ENCODE peak calls at places on chromosome 2, in ten cellular contexts. D is IMR-90, J is endothelial cell of umbilical vein, U is GM12864, A is cardiac fibroblast, M is body of pancreas, G is A549, W is upper lobe of left lung, X is ovary, Z is Calu3. O is an unnamed sample.

GRCh38 chr2:99101697-99102096 is 39.8 kb upstream of the C2orf15 start:
- DNase-seq in D (peak), J (no peak), U (no peak), A (peak), M (no peak), G (no peak), W (no peak), X (no peak), Z (no peak), O (no peak)

GRCh38 chr2:115165529-115166109 is 723.2 kb downstream of the DPP10 start:
- DNase-seq in D (peak), J (peak), U (no peak), A (peak), M (peak), G (no peak), W (no peak), X (no peak), Z (peak), O (peak)

GRCh38 chr2:47984041-47984440 is 77.7 kb upstream of the FBXO11 start:
- DNase-seq in D (no peak), J (no peak), U (no peak), A (peak), M (peak), G (no peak), W (no peak), X (no peak), Z (no peak), O (no peak)

GRCh38 chr2:26727641-26728561 is 35.4 kb downstream of the KCNK3 start:
- DNase-seq in D (no peak), J (no peak), U (no peak), A (peak), M (no peak), G (no peak), W (no peak), X (no peak), Z (no peak), O (no peak)

GRCh38 chr2:112173646-112174319 is 35.6 kb downstream of the FBLN7 start:
- DNase-seq in D (no peak), J (peak), U (no peak), A (no peak), M (no peak), G (no peak), W (no peak), X (no peak), Z (no peak), O (no peak)

GRCh38 chr2:133666621-133667020 is 98.4 kb upstream of the NCKAP5 start:
- DNase-seq in D (peak), J (no peak), U (no peak), A (no peak), M (no peak), G (no peak), W (no peak), X (no peak), Z (no peak), O (no peak)

GRCh38 chr2:232039086-232039485 is 77.6 kb downstream of the DIS3L2 start:
- DNase-seq in D (no peak), J (no peak), U (no peak), A (no peak), M (no peak), G (no peak), W (no peak), X (no peak), Z (no peak), O (no peak)

GRCh38 chr2:150916434-150916833 is 345.2 kb downstream of the RBM43 start:
- DNase-seq in D (no peak), J (no peak), U (no peak), A (no peak), M (no peak), G (no peak), W (no peak), X (no peak), Z (no peak), O (no peak)

GRCh38 chr2:120439637-120440384 is 93.9 kb downstream of the INHBB start:
- DNase-seq in D (no peak), J (no peak), U (no peak), A (no peak), M (no peak), G (no peak), W (no peak), X (no peak), Z (no peak), O (no peak)
- TF ChIP-seq CTCF in D (no peak), J (no peak), U (no peak), A (no peak), M (no peak), G (no peak), W (no peak), X (no peak), Z (no peak), O (no peak)

GRCh38 chr2:145026456-145027072 is 506.6 kb upstream of the ZEB2 start:
- DNase-seq in D (no peak), J (no peak), U (no peak), A (no peak), M (no peak), G (no peak), W (no peak), X (no peak), Z (no peak), O (no peak)
- TF ChIP-seq CTCF in D (no peak), J (no peak), U (no peak), A (no peak), M (no peak), G (no peak), W (no peak), X (no peak), Z (no peak), O (no peak)

GRCh38 chr2:85748039-85748438 is 5.8 kb upstream of the ATOH8 start:
- DNase-seq in D (no peak), J (no peak), U (peak), A (no peak), M (no peak), G (no peak), W (no peak), X (no peak), Z (no peak), O (peak)
- TF ChIP-seq CTCF in D (no peak), J (no peak), U (no peak), A (no peak), M (no peak), G (no peak), W (no peak), X (no peak), Z (no peak), O (no peak)

DNA sequence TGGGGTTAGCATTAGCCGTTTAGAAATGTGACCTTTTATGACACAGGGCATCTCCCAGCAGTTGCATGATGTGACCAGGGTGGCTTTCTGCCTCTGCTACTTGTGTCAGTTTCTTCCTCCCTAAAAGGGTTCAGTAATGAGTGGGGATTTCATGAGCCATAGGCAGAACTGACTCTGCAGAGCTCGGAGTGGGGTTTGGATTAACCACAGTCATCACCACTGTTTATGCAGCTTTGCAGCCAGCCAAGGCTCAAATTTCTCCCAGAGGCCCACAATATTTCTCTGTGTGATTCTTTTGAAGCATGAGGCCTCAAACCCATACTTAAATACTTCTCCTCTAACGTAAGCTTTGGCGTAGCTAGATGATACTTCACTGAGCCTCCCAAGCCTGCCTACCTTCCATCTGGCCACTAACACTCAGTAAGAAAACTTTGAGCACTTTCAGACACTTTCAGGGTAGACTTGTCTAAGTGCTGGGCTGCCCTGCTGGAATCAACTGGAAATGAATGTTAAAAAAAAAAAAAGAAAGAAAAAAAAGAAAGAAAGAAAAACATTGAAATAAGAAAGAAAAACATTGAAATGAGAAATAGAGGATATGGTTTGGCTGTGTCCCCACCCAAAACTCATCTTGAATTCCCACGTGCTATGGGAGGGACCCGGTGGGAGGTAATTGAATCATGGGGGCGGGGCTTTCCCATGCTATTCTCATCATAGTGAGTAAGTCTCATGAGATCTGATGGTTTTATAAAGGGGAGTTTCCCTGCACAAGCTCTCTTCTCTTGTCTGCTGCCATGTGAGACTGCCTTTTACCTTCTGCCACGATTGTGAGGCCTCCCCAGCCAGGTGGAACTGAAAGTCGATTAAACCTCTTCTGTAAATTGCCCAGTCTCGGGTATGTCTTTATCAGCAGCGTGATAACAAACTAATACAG is 11.5 kb upstream of the LAPTM4A start:
- DNase-seq in D (peak), J (no peak), U (no peak), A (peak), M (no peak), G (no peak), W (no peak), X (peak), Z (no peak), O (no peak)
- TF ChIP-seq CTCF in D (peak), J (no peak), U (no peak), A (no peak), M (no peak), G (no peak), W (no peak), X (no peak), Z (no peak), O (no peak)

DNA sequence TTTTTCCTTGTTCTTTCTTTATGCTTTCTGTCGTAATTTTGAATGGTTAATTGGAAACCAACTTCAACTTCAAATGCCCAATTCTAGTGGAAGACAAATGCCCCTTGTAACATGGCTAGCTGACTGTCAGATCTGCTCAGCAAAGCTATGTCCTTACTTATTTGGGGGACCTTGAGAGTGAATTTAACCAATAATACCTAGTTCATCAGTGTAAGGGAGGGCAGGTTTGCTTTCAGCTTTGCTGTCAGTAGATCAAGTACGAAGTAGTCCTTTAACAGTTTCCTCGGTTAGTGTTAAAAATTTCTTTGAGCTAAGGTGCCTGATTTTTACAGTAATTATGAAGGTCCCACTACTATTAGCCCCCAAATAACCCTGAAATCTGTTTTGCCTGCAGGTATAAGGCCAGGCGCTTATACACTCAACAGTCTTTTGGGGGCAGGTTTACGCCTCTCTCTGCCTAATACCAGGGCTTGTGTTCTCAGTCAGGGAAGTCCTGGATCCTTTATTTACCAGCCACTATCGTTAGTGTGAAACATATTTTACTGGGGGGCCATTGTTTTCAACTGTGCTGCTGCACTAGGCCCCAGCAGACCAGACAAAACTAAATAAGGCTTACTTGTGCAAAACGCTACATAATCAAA is 165.1 kb upstream of the KCNJ3 start:
- DNase-seq in D (no peak), J (no peak), U (no peak), A (no peak), M (no peak), G (no peak), W (no peak), X (no peak), Z (no peak), O (no peak)
- TF ChIP-seq CTCF in D (no peak), J (no peak), U (no peak), A (no peak), M (no peak), G (no peak), W (no peak), X (no peak), Z (no peak), O (no peak)

GRCh38 chr2:218095853-218096252 is 26.8 kb downstream of the RUFY4 start:
- DNase-seq in D (no peak), J (no peak), U (no peak), A (no peak), M (no peak), G (no peak), W (no peak), X (no peak), Z (no peak), O (no peak)

GRCh38 chr2:218097975-218098374 is 27.9 kb upstream of the CXCR2 start:
- DNase-seq in D (no peak), J (no peak), U (no peak), A (no peak), M (no peak), G (no peak), W (no peak), X (no peak), Z (no peak), O (no peak)

GRCh38 chr2:218091743-218092142 is 22.7 kb downstream of the RUFY4 start:
- DNase-seq in D (no peak), J (no peak), U (no peak), A (no peak), M (no peak), G (no peak), W (no peak), X (no peak), Z (no peak), O (no peak)

GRCh38 chr2:218093879-218094278 is 24.8 kb downstream of the RUFY4 start:
- DNase-seq in D (no peak), J (no peak), U (no peak), A (no peak), M (no peak), G (no peak), W (no peak), X (no peak), Z (no peak), O (no peak)
- TF ChIP-seq CTCF in D (no peak), J (no peak), U (no peak), A (no peak), M (no peak), G (no peak), W (no peak), X (no peak), Z (no peak), O (no peak)

GRCh38 chr2:58046585-58047372 is at the start of gene VRK2:
- DNase-seq in D (peak), J (peak), U (peak), A (peak), M (peak), G (peak), W (peak), X (peak), Z (peak), O (peak)
- TF ChIP-seq CTCF in D (no peak), J (no peak), U (no peak), A (no peak), M (peak), G (no peak), W (peak), X (peak), Z (no peak), O (no peak)

GRCh38 chr2:67581751-67582150 is 184.6 kb downstream of the ETAA1 start:
- DNase-seq in D (no peak), J (no peak), U (no peak), A (no peak), M (no peak), G (no peak), W (no peak), X (no peak), Z (no peak), O (no peak)
- TF ChIP-seq CTCF in D (peak), J (peak), U (peak), A (peak), M (no peak), G (peak), W (no peak), X (no peak), Z (no peak), O (no peak)

GRCh38 chr2:44560352-44560751 is 198.6 kb downstream of the CAMKMT start:
- DNase-seq in D (no peak), J (peak), U (no peak), A (no peak), M (no peak), G (no peak), W (no peak), X (no peak), Z (peak), O (no peak)
- TF ChIP-seq CTCF in D (no peak), J (peak), U (peak), A (peak), M (no peak), G (peak), W (no peak), X (no peak), Z (peak), O (peak)

GRCh38 chr2:110114007-110114591 is 1.5 kb downstream of the MALL start:
- DNase-seq in D (no peak), J (peak), U (no peak), A (no peak), M (no peak), G (peak), W (peak), X (no peak), Z (peak), O (no peak)
- TF ChIP-seq CTCF in D (no peak), J (peak), U (no peak), A (peak), M (no peak), G (peak), W (peak), X (no peak), Z (peak), O (no peak)

O was measured in GM20000.